ENCODE peak calls at places on chromosome 12, in five cellular contexts. U is right atrium auricular region, Q is pancreas, D is uterus, R is brain microvascular endothelial cell. A is an unnamed sample.

GRCh38 chr12:17371491-17372290 is 718.3 kb downstream of the RERGL start:
- DNase-seq in Q (no peak), D (no peak), U (no peak), R (no peak), A (no peak)

GRCh38 chr12:87363497-87364084 is 665.6 kb downstream of the C12orf50 start:
- DNase-seq in U (no peak), Q (no peak), D (no peak), R (no peak), A (no peak)

GRCh38 chr12:2047752-2048151 is 5.0 kb upstream of the CACNA1C start:
- DNase-seq in Q (no peak), U (no peak), R (no peak), D (no peak), A (no peak)

GRCh38 chr12:68224613-68225285 is 861 bp downstream of the IL26 start:
- DNase-seq in U (no peak), D (no peak), R (peak; percentile 73), Q (no peak), A (peak; percentile 87)

GRCh38 chr12:45273717-45274271 is 57.9 kb downstream of the ANO6 start:
- DNase-seq in U (peak; percentile 80), D (peak; percentile 29), Q (no peak), R (peak; percentile 98), A (peak; percentile 99)

GRCh38 chr12:24546084-24546483 is 402.8 kb downstream of the BCAT1 start:
- DNase-seq in Q (no peak), D (no peak), R (no peak), U (no peak), A (no peak)

GRCh38 chr12:39628836-39629235 is 9.2 kb upstream of the ABCD2 start:
- DNase-seq in U (no peak), R (no peak), D (no peak), Q (no peak), A (no peak)

GRCh38 chr12:111819191-111820158 is 22.6 kb upstream of the MAPKAPK5 start:
- DNase-seq in D (no peak), U (no peak), R (no peak), Q (no peak), A (peak; percentile 55)

GRCh38 chr12:94380507-94380906 is 79.2 kb downstream of the CEP83 start:
- DNase-seq in Q (no peak), U (no peak), R (no peak), D (no peak), A (peak; percentile 44)

GRCh38 chr12:46702581-46703344 is 123.0 kb downstream of the SLC38A4 start:
- DNase-seq in Q (no peak), U (no peak), D (peak; percentile 22), R (no peak), A (peak; percentile 100)

GRCh38 chr12:53076461-53076860 is 2.7 kb downstream of the SPRYD3 start:
- DNase-seq in R (no peak), Q (no peak), D (peak; percentile 13), U (no peak), A (no peak)

GRCh38 chr12:8639936-8640335 is 22.7 kb downstream of the MFAP5 start:
- DNase-seq in U (peak; percentile 11), R (no peak), D (no peak), Q (no peak), A (no peak)

GRCh38 chr12:79324571-79324970 is 366.2 kb downstream of the PAWR start:
- DNase-seq in R (no peak), U (no peak), Q (no peak), D (no peak), A (no peak)

GRCh38 chr12:116659771-116660481 is 77.9 kb downstream of the SPRING1 start:
- DNase-seq in D (no peak), Q (no peak), U (no peak), R (peak; percentile 55), A (peak; percentile 63)

GRCh38 chr12:124188561-124189405 is 106.1 kb upstream of the RFLNA start:
- DNase-seq in Q (no peak), R (no peak), U (no peak), D (no peak), A (peak; percentile 11)

GRCh38 chr12:110599334-110599733 is 14.6 kb upstream of the TCTN1 start:
- DNase-seq in D (no peak), U (no peak), R (no peak), Q (no peak), A (no peak)

GRCh38 chr12:27394676-27395075 is 51.9 kb upstream of the SMCO2 start:
- DNase-seq in D (no peak), U (no peak), R (no peak), Q (no peak), A (no peak)

GRCh38 chr12:62603811-62604098 is 137.1 kb downstream of the MON2 start:
- DNase-seq in R (no peak), U (no peak), D (no peak), Q (no peak), A (no peak)
- H3K4me3 ChIP-seq in R (peak overlapping the region; percentile 90), U (peak overlapping the region; percentile 65), D (peak overlapping the region; percentile 72), Q (peak overlapping the region; percentile 68), A (peak overlapping the region; percentile 64)

GRCh38 chr12:112894128-112894527 is 12.6 kb upstream of the OAS1 start:
- DNase-seq in Q (no peak), R (no peak), U (no peak), D (no peak), A (no peak)
- H3K27me3 ChIP-seq in Q (no peaks in the 10 kb centered on the region), R (peaks cover 2% of the 10 kb centered on the region), U (no peaks in the 10 kb centered on the region), D (no peaks in the 10 kb centered on the region), A (no peaks in the 10 kb centered on the region)

GRCh38 chr12:119128527-119128926 is 50.2 kb upstream of the HSPB8 start:
- DNase-seq in D (no peak), Q (no peak), R (no peak), U (no peak), A (no peak)
- TF ChIP-seq CTCF in D (no peak), Q (no peak), R (no peak), U (no peak), A (no peak)

GRCh38 chr12:6426882-6427671 is 17.7 kb upstream of the CD27 start:
- DNase-seq in U (no peak), Q (peak; percentile 11), R (no peak), D (no peak), A (no peak)
- H3K4me3 ChIP-seq in U (no peak overlapping the region), Q (no peak overlapping the region), R (no peak overlapping the region), D (no peak overlapping the region), A (no peak overlapping the region)

GRCh38 chr12:121264951-121265350 is 31.6 kb downstream of the CAMKK2 start:
- DNase-seq in R (no peak), U (no peak), Q (no peak), D (no peak), A (no peak)

GRCh38 chr12:121261397-121261796 is 35.1 kb downstream of the CAMKK2 start:
- DNase-seq in U (no peak), Q (no peak), R (no peak), D (no peak), A (no peak)

GRCh38 chr12:121267822-121268221 is 28.7 kb downstream of the CAMKK2 start:
- DNase-seq in U (no peak), Q (no peak), R (no peak), D (no peak), A (no peak)

GRCh38 chr12:121263206-121263605 is 33.3 kb downstream of the CAMKK2 start:
- DNase-seq in D (no peak), U (no peak), R (no peak), Q (no peak), A (no peak)

DNA sequence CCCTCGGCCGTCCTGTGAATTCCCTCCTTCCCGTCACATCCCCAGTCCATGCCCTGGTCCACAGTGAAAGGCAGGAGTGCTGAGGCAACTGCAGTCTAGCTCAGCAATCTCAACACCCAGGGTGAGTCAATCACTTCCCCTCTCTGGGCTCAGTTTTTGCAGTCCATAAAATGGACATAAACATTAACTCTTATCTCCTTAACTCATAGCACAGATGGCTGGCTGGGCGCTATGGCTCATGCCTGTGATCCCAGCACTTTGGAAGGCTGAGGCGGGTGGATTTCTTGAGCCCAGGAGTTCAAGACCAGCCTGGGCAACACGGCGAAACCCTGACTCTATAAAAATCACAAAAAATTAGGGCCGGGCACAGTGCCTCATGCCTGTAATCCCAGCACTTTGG is 32.4 kb downstream of the CAMKK2 start:
- DNase-seq in R (no peak), Q (no peak), U (no peak), D (no peak), A (no peak)
- H3K27me3 ChIP-seq in R (no peaks in the 10 kb centered on the region), Q (no peaks in the 10 kb centered on the region), U (no peaks in the 10 kb centered on the region), D (no peaks in the 10 kb centered on the region), A (no peaks in the 10 kb centered on the region)

GRCh38 chr12:96902076-96902475 is 5.0 kb upstream of the NEDD1 start:
- DNase-seq in U (no peak), D (no peak), R (no peak), Q (no peak), A (no peak)
- TF ChIP-seq CTCF in U (no peak), D (no peak), R (no peak), Q (no peak), A (no peak)

GRCh38 chr12:119013023-119013422 is 31.7 kb downstream of the SRRM4 start:
- DNase-seq in Q (no peak), R (no peak), U (no peak), D (no peak), A (no peak)
- H3K4me3 ChIP-seq in Q (no peak overlapping the region), R (no peak overlapping the region), U (no peak overlapping the region), D (no peak overlapping the region), A (no peak overlapping the region)

GRCh38 chr12:132305560-132305966 is 23.8 kb downstream of the GALNT9 start:
- DNase-seq in Q (no peak), D (no peak), R (no peak), U (no peak), A (no peak)

GRCh38 chr12:132302466-132303358 is 26.7 kb downstream of the GALNT9 start:
- DNase-seq in U (no peak), R (no peak), D (no peak), Q (no peak), A (no peak)

GRCh38 chr12:132305991-132306884 is 23.2 kb downstream of the GALNT9 start:
- DNase-seq in Q (no peak), D (no peak), U (no peak), R (no peak), A (no peak)

GRCh38 chr12:132296063-132296462 is 33.3 kb downstream of the GALNT9 start:
- DNase-seq in D (no peak), R (no peak), Q (no peak), U (no peak), A (no peak)

DNA sequence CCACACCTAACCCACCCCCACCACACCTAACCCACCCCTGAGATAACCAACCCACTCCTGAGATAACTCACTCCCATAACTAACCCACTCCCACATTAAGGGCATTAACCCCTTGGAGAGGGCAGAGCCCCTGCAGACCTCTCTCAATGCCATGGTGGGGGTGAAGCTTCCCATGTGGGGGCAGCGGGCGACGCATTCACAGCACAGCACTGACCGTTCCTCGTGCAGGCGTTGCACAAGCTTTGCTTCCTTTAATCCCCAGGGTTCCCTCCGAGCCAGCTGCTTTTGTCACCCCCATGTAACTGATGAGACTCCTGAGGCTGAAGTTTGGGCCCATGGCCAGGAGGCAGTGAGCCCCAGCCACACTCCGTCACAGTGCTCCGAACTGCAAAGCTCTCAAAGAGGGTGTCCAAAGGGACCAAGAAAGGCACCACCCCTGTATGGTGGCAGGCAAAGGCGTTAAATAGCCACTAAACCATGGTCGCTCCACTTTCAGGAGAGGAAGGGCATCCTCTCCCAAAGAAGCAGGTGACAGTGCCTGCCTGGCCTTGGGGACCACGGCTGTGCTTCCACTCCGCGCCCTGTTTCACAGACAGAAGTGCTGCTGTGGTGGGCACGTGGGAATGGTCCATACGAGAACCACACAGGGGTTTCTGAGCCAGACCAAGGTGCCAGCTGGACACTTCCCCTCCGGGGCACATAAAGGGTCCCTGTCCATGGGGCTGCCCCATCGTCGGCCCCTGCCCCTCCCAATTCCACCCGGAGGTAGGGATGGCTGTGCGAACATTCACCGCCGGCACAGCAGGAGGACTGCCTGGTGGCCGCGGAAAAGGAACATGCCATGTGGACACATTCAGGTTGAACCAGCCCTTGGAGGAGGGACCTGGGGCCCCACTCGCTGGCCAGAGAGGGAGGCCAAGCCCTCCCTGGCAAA is 28.3 kb downstream of the GALNT9 start:
- DNase-seq in R (no peak), D (no peak), Q (no peak), U (no peak), A (no peak)
- H3K27me3 ChIP-seq in R (no peaks in the 10 kb centered on the region), D (no peaks in the 10 kb centered on the region), Q (no peaks in the 10 kb centered on the region), U (no peaks in the 10 kb centered on the region), A (no peaks in the 10 kb centered on the region)